ENCODE peak calls at places on chromosomes 13 and 19, in eight cellular contexts. L, T, J, I, X, Z, G and Q are unnamed samples.

GRCh38 chr19:32674153-32674958 is 624 bp downstream of the ANKRD27 start:
- DNase-seq in L (no peak), T (no peak), J (peak; percentile 55), I (peak; percentile 14), X (peak; percentile 81), Z (no peak), G (peak; percentile 88), Q (no peak)

GRCh38 chr13:97446448-97446847 is 12.5 kb downstream of the RAP2A start:
- DNase-seq in L (no peak), T (no peak), J (no peak), I (no peak), X (no peak), Z (no peak), G (no peak), Q (no peak)

GRCh38 chr19:37933965-37934364 is 27.0 kb downstream of the SIPA1L3 start:
- DNase-seq in L (peak; percentile 35), T (no peak), J (no peak), I (no peak), X (peak; percentile 25), Z (no peak), G (no peak), Q (peak; percentile 72)

GRCh38 chr13:28059214-28059613 is 41.2 kb downstream of the FLT3 start:
- DNase-seq in L (peak; percentile 48), T (peak; percentile 23), J (peak; percentile 7), I (no peak), X (no peak), Z (no peak), G (no peak), Q (no peak)

GRCh38 chr13:79749985-79750551 is 269.1 kb downstream of the NDFIP2 start:
- DNase-seq in L (no peak), T (peak; percentile 86), J (no peak), I (peak; percentile 85), X (no peak), Z (peak; percentile 87), G (no peak), Q (peak; percentile 77)

GRCh38 chr13:27917121-27917947 is 2.5 kb upstream of the PDX1 start:
- DNase-seq in L (peak; percentile 13), T (no peak), J (no peak), I (no peak), X (no peak), Z (no peak), G (no peak), Q (no peak)

GRCh38 chr19:36041831-36042230 is 9.2 kb upstream of the CLIP3 start:
- DNase-seq in L (no peak), T (no peak), J (no peak), I (peak; percentile 40), X (no peak), Z (no peak), G (no peak), Q (no peak)

GRCh38 chr19:29779921-29780320 is 31.9 kb upstream of the CCNE1 start:
- DNase-seq in L (no peak), T (no peak), J (no peak), I (no peak), X (no peak), Z (no peak), G (no peak), Q (no peak)

GRCh38 chr13:74443623-74444022 is 309.4 kb upstream of the KLF12 start:
- DNase-seq in L (no peak), T (no peak), J (no peak), I (no peak), X (no peak), Z (no peak), G (no peak), Q (no peak)

GRCh38 chr13:67844544-67844943 is 614.4 kb upstream of the PCDH9 start:
- DNase-seq in L (no peak), T (no peak), J (no peak), I (no peak), X (no peak), Z (no peak), G (no peak), Q (no peak)

GRCh38 chr13:44107357-44108121 is 227.8 kb downstream of the LACC1 start:
- DNase-seq in L (no peak), T (no peak), J (no peak), I (no peak), X (no peak), Z (no peak), G (no peak), Q (no peak)

GRCh38 chr13:52845766-52846566 is 2.5 kb downstream of the PCDH8 start:
- DNase-seq in L (no peak), T (no peak), J (peak; percentile 88), I (no peak), X (peak; percentile 74), Z (no peak), G (peak; percentile 81), Q (peak; percentile 25)

GRCh38 chr19:35773020-35773809 is 2.1 kb upstream of the ARHGAP33 start:
- DNase-seq in L (no peak), T (no peak), J (no peak), I (no peak), X (no peak), Z (no peak), G (no peak), Q (no peak)

GRCh38 chr13:40456979-40457553 is 209.4 kb downstream of the FOXO1 start:
- DNase-seq in L (no peak), T (no peak), J (no peak), I (no peak), X (no peak), Z (no peak), G (no peak), Q (no peak)
- H3K4me1 ChIP-seq in L (no peaks in the 10 kb centered on the region), T (peaks cover 19% of the 10 kb centered on the region), J (no peaks in the 10 kb centered on the region), I (no peaks in the 10 kb centered on the region), X (no peaks in the 10 kb centered on the region), Z (peaks cover 2% of the 10 kb centered on the region), G (no peaks in the 10 kb centered on the region), Q (no peaks in the 10 kb centered on the region)

DNA sequence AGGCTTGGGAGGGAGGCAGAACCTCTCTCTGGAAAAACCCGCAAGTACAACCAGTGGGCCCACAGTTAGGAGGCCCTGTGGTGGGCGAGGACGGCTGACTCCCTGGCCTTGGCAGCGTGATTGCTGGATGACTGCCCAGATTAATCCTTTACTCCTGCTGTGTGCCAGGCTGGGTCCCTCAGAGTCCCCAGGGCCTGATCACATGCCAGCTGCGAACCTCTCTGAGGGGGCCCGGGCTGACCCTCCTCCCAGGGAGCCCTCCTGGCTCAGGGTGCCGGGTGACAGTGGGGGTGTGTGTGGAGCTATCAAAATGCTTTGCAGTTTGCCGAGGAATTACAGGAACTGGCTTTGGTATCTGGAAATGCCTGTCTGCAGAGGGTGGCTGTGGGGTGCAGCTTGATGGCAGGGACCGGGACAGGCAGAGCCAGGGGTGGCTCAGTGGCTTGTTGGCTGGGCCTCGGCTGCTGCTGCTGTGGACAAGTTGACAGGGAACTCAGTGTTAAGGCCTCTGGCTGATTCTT is 48.9 kb downstream of the DNM2 start:
- DNase-seq in L (peak; percentile 60), T (no peak), J (peak; percentile 81), I (peak; percentile 33), X (no peak), Z (no peak), G (no peak), Q (peak; percentile 81)
- H3K4me1 ChIP-seq in L (peaks cover 51% of the 10 kb centered on the region), T (peaks cover 83% of the 10 kb centered on the region), J (peaks cover 17% of the 10 kb centered on the region), I (peaks cover 26% of the 10 kb centered on the region), X (peaks cover 56% of the 10 kb centered on the region), Z (peaks cover 55% of the 10 kb centered on the region), G (peaks cover 41% of the 10 kb centered on the region), Q (peaks cover 37% of the 10 kb centered on the region)

DNA sequence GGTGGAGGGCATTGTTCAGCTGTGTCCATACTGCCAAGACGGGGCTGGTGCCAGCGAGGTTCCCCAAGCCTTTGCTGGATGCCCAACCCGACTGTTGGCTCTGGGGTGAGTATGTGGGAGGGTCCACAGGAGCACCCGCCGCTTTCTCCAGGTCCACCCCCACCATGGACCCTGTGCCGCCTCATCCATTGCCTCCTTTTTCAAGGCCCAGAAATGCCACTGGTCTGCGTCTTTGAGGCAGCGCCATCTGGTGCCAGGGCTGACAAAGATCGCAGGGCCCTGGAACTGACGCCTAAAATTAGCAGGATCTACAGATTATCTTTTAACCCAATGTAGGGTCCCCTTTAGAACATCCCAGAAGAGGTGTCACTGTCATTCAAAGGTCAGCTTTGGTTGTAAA is 34.6 kb downstream of the NFIX start:
- DNase-seq in L (no peak), T (no peak), J (no peak), I (no peak), X (no peak), Z (no peak), G (peak; percentile 63), Q (no peak)
- H3K4me1 ChIP-seq in L (peaks cover 12% of the 10 kb centered on the region), T (peaks cover 99% of the 10 kb centered on the region), J (peaks cover 32% of the 10 kb centered on the region), I (peaks cover 44% of the 10 kb centered on the region), X (no peaks in the 10 kb centered on the region), Z (peaks cover 38% of the 10 kb centered on the region), G (peaks cover 59% of the 10 kb centered on the region), Q (peaks cover 39% of the 10 kb centered on the region)

GRCh38 chr13:77323858-77324257 is 3.0 kb downstream of the MYCBP2 start:
- DNase-seq in L (no peak), T (no peak), J (no peak), I (no peak), X (no peak), Z (no peak), G (no peak), Q (no peak)
- H3K4me1 ChIP-seq in L (no peaks in the 10 kb centered on the region), T (peaks cover 73% of the 10 kb centered on the region), J (peaks cover 13% of the 10 kb centered on the region), I (peaks cover 16% of the 10 kb centered on the region), X (peaks cover 71% of the 10 kb centered on the region), Z (peaks cover 4% of the 10 kb centered on the region), G (peaks cover 3% of the 10 kb centered on the region), Q (peaks cover 13% of the 10 kb centered on the region)

DNA sequence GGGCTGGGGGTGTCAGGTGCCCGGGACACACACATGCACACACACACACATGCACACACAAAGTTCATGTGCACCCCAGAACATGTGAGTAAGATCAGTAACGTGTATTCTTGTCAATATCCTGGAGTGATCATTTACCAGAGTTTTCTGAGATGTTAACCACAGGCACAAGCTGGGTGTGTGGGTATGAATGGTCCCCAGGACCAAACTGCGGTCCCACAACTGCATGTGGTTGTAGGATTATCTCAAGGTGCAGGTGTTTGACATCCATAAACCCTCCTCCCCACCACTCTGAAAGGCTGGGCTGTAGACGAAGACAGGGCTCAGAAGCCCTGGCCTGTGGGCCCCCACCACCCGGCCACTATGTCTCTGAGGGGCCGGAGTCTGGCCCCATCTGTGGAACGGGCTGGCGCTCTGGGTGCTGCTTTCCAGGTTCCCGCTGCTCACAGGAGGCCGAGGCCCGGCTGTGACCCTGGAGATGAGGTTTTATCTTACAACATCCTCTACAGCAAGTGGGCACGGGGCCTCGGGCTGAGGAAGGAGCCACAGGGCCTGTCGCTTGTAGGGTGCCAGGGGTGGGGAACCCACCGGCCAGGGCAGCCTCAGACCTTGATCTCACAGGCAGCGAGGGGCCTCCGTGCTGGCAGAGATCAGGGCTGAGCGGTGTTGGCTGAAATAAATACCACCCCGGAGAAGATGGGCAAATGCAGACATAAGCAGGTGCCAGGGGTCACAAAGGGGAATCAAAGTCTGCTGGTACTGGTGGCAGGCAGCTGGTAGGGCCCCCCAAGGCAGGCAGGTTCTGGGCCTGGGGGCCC is 4.3 kb downstream of the F2RL3 start:
- DNase-seq in L (no peak), T (no peak), J (no peak), I (no peak), X (no peak), Z (no peak), G (peak; percentile 66), Q (peak; percentile 56)
- H3K4me1 ChIP-seq in L (no peaks in the 10 kb centered on the region), T (peaks cover 33% of the 10 kb centered on the region), J (no peaks in the 10 kb centered on the region), I (peaks cover 10% of the 10 kb centered on the region), X (peaks cover 11% of the 10 kb centered on the region), Z (peaks cover 12% of the 10 kb centered on the region), G (no peaks in the 10 kb centered on the region), Q (peaks cover 2% of the 10 kb centered on the region)

GRCh38 chr19:4053423-4054324 is 13.0 kb downstream of the ZBTB7A start:
- DNase-seq in L (no peak), T (no peak), J (no peak), I (no peak), X (peak; percentile 80), Z (no peak), G (peak; percentile 81), Q (peak; percentile 62)
- H3K4me1 ChIP-seq in L (peaks cover 1% of the 10 kb centered on the region), T (peaks cover 88% of the 10 kb centered on the region), J (peaks cover 3% of the 10 kb centered on the region), I (peaks cover 16% of the 10 kb centered on the region), X (peaks cover 22% of the 10 kb centered on the region), Z (peaks cover 17% of the 10 kb centered on the region), G (peaks cover 16% of the 10 kb centered on the region), Q (peaks cover 8% of the 10 kb centered on the region)